ENCODE peak calls at places on chromosomes 13 and 19, in ten cellular contexts. One of them, this sample, is unnamed.

GRCh38 chr13:78241278-78241919 is 322.8 kb upstream of the EDNRB start:
- DNase-seq in choroid plexus epithelial cell: peak; percentile 63
- DNase-seq in CD4-positive, CD25-positive, alpha-beta regulatory T cell: no peak
- DNase-seq in omental fat pad: no peak
- DNase-seq in activated CD4-positive, alpha-beta T cell treated with anti-CD3 and anti-CD28 coated beads, Interleukin-2, amount 50 U/mL, for 48 hours: peak; percentile 15
- DNase-seq in kidney epithelial cell: no peak
- DNase-seq in dorsolateral prefrontal cortex: no peak
- DNase-seq in HEK293T: peak; percentile 85
- DNase-seq in GM10248: peak; percentile 15
- DNase-seq in left ventricle myocardium superior: peak; percentile 38
- DNase-seq in this sample: peak; percentile 49

GRCh38 chr19:28313633-28314032 is 899.3 kb downstream of the UQCRFS1 start:
- DNase-seq in choroid plexus epithelial cell: no peak
- DNase-seq in CD4-positive, CD25-positive, alpha-beta regulatory T cell: no peak
- DNase-seq in omental fat pad: no peak
- DNase-seq in activated CD4-positive, alpha-beta T cell treated with anti-CD3 and anti-CD28 coated beads, Interleukin-2, amount 50 U/mL, for 48 hours: no peak
- DNase-seq in kidney epithelial cell: peak; percentile 63
- DNase-seq in dorsolateral prefrontal cortex: no peak
- DNase-seq in HEK293T: no peak
- DNase-seq in GM10248: no peak
- DNase-seq in left ventricle myocardium superior: peak; percentile 41
- DNase-seq in this sample: no peak

GRCh38 chr19:1318678-1319471 is 33.2 kb downstream of the EFNA2 start:
- DNase-seq in choroid plexus epithelial cell: no peak
- DNase-seq in CD4-positive, CD25-positive, alpha-beta regulatory T cell: no peak
- DNase-seq in omental fat pad: no peak
- DNase-seq in activated CD4-positive, alpha-beta T cell treated with anti-CD3 and anti-CD28 coated beads, Interleukin-2, amount 50 U/mL, for 48 hours: no peak
- DNase-seq in kidney epithelial cell: no peak
- DNase-seq in dorsolateral prefrontal cortex: no peak
- DNase-seq in HEK293T: no peak
- DNase-seq in GM10248: no peak
- DNase-seq in left ventricle myocardium superior: no peak
- DNase-seq in this sample: peak; percentile 38

GRCh38 chr13:20198781-20199180 is 6.0 kb upstream of the GJB2 start:
- DNase-seq in choroid plexus epithelial cell: no peak
- DNase-seq in CD4-positive, CD25-positive, alpha-beta regulatory T cell: no peak
- DNase-seq in omental fat pad: no peak
- DNase-seq in activated CD4-positive, alpha-beta T cell treated with anti-CD3 and anti-CD28 coated beads, Interleukin-2, amount 50 U/mL, for 48 hours: no peak
- DNase-seq in kidney epithelial cell: no peak
- DNase-seq in dorsolateral prefrontal cortex: no peak
- DNase-seq in HEK293T: no peak
- DNase-seq in GM10248: no peak
- DNase-seq in left ventricle myocardium superior: no peak
- DNase-seq in this sample: no peak

GRCh38 chr13:66774046-66774445 is 456.1 kb downstream of the PCDH9 start:
- DNase-seq in choroid plexus epithelial cell: no peak
- DNase-seq in CD4-positive, CD25-positive, alpha-beta regulatory T cell: no peak
- DNase-seq in omental fat pad: no peak
- DNase-seq in activated CD4-positive, alpha-beta T cell treated with anti-CD3 and anti-CD28 coated beads, Interleukin-2, amount 50 U/mL, for 48 hours: no peak
- DNase-seq in kidney epithelial cell: no peak
- DNase-seq in dorsolateral prefrontal cortex: no peak
- DNase-seq in HEK293T: no peak
- DNase-seq in GM10248: no peak
- DNase-seq in left ventricle myocardium superior: no peak
- DNase-seq in this sample: no peak

GRCh38 chr19:33689138-33689746 is 67.5 kb downstream of the CHST8 start:
- DNase-seq in choroid plexus epithelial cell: no peak
- DNase-seq in CD4-positive, CD25-positive, alpha-beta regulatory T cell: no peak
- DNase-seq in omental fat pad: peak; percentile 8
- DNase-seq in activated CD4-positive, alpha-beta T cell treated with anti-CD3 and anti-CD28 coated beads, Interleukin-2, amount 50 U/mL, for 48 hours: no peak
- DNase-seq in kidney epithelial cell: no peak
- DNase-seq in dorsolateral prefrontal cortex: no peak
- DNase-seq in HEK293T: no peak
- DNase-seq in GM10248: no peak
- DNase-seq in left ventricle myocardium superior: no peak
- DNase-seq in this sample: no peak

GRCh38 chr19:48398329-48399235 is 5.1 kb downstream of the GRIN2D start:
- DNase-seq in choroid plexus epithelial cell: peak; percentile 94
- DNase-seq in CD4-positive, CD25-positive, alpha-beta regulatory T cell: peak; percentile 70
- DNase-seq in omental fat pad: no peak
- DNase-seq in activated CD4-positive, alpha-beta T cell treated with anti-CD3 and anti-CD28 coated beads, Interleukin-2, amount 50 U/mL, for 48 hours: peak; percentile 85
- DNase-seq in kidney epithelial cell: no peak
- DNase-seq in dorsolateral prefrontal cortex: no peak
- DNase-seq in HEK293T: peak; percentile 73
- DNase-seq in GM10248: peak; percentile 90
- DNase-seq in left ventricle myocardium superior: peak; percentile 88
- DNase-seq in this sample: peak; percentile 96

GRCh38 chr19:36099166-36099785 is 11.7 kb upstream of the OVOL3 start:
- DNase-seq in choroid plexus epithelial cell: no peak
- DNase-seq in CD4-positive, CD25-positive, alpha-beta regulatory T cell: no peak
- DNase-seq in omental fat pad: no peak
- DNase-seq in activated CD4-positive, alpha-beta T cell treated with anti-CD3 and anti-CD28 coated beads, Interleukin-2, amount 50 U/mL, for 48 hours: no peak
- DNase-seq in kidney epithelial cell: no peak
- DNase-seq in dorsolateral prefrontal cortex: no peak
- DNase-seq in HEK293T: no peak
- DNase-seq in GM10248: no peak
- DNase-seq in left ventricle myocardium superior: peak; percentile 40
- DNase-seq in this sample: no peak

GRCh38 chr19:16702123-16702522 is 17.5 kb upstream of the NWD1 start:
- DNase-seq in choroid plexus epithelial cell: peak; percentile 54
- DNase-seq in CD4-positive, CD25-positive, alpha-beta regulatory T cell: no peak
- DNase-seq in omental fat pad: no peak
- DNase-seq in activated CD4-positive, alpha-beta T cell treated with anti-CD3 and anti-CD28 coated beads, Interleukin-2, amount 50 U/mL, for 48 hours: no peak
- DNase-seq in kidney epithelial cell: no peak
- DNase-seq in dorsolateral prefrontal cortex: no peak
- DNase-seq in HEK293T: no peak
- DNase-seq in GM10248: no peak
- DNase-seq in left ventricle myocardium superior: peak; percentile 58
- DNase-seq in this sample: peak; percentile 48

GRCh38 chr19:7463575-7463974 is 25.3 kb downstream of the PEX11G start:
- DNase-seq in choroid plexus epithelial cell: no peak
- DNase-seq in CD4-positive, CD25-positive, alpha-beta regulatory T cell: no peak
- DNase-seq in omental fat pad: no peak
- DNase-seq in activated CD4-positive, alpha-beta T cell treated with anti-CD3 and anti-CD28 coated beads, Interleukin-2, amount 50 U/mL, for 48 hours: no peak
- DNase-seq in kidney epithelial cell: no peak
- DNase-seq in dorsolateral prefrontal cortex: no peak
- DNase-seq in HEK293T: no peak
- DNase-seq in GM10248: no peak
- DNase-seq in left ventricle myocardium superior: no peak
- DNase-seq in this sample: no peak

GRCh38 chr13:94311893-94312292 is 167.6 kb downstream of the DCT start:
- DNase-seq in choroid plexus epithelial cell: no peak
- DNase-seq in CD4-positive, CD25-positive, alpha-beta regulatory T cell: no peak
- DNase-seq in omental fat pad: no peak
- DNase-seq in activated CD4-positive, alpha-beta T cell treated with anti-CD3 and anti-CD28 coated beads, Interleukin-2, amount 50 U/mL, for 48 hours: no peak
- DNase-seq in kidney epithelial cell: no peak
- DNase-seq in dorsolateral prefrontal cortex: no peak
- DNase-seq in HEK293T: no peak
- DNase-seq in GM10248: no peak
- DNase-seq in left ventricle myocardium superior: no peak
- DNase-seq in this sample: no peak

GRCh38 chr13:83286737-83287136 is 595.5 kb downstream of the SLITRK1 start:
- DNase-seq in choroid plexus epithelial cell: peak; percentile 13
- DNase-seq in CD4-positive, CD25-positive, alpha-beta regulatory T cell: no peak
- DNase-seq in omental fat pad: no peak
- DNase-seq in activated CD4-positive, alpha-beta T cell treated with anti-CD3 and anti-CD28 coated beads, Interleukin-2, amount 50 U/mL, for 48 hours: no peak
- DNase-seq in kidney epithelial cell: no peak
- DNase-seq in dorsolateral prefrontal cortex: no peak
- DNase-seq in HEK293T: no peak
- DNase-seq in GM10248: no peak
- DNase-seq in left ventricle myocardium superior: no peak
- DNase-seq in this sample: no peak

GRCh38 chr13:101845501-101846012 is 393.1 kb downstream of the ITGBL1 start:
- DNase-seq in choroid plexus epithelial cell: peak; percentile 43
- DNase-seq in CD4-positive, CD25-positive, alpha-beta regulatory T cell: no peak
- DNase-seq in omental fat pad: no peak
- DNase-seq in activated CD4-positive, alpha-beta T cell treated with anti-CD3 and anti-CD28 coated beads, Interleukin-2, amount 50 U/mL, for 48 hours: no peak
- DNase-seq in kidney epithelial cell: no peak
- DNase-seq in dorsolateral prefrontal cortex: no peak
- DNase-seq in HEK293T: no peak
- DNase-seq in GM10248: no peak
- DNase-seq in left ventricle myocardium superior: no peak
- DNase-seq in this sample: no peak

GRCh38 chr19:4722671-4723464 is 774 bp downstream of the DPP9 start:
- DNase-seq in choroid plexus epithelial cell: peak; percentile 73
- DNase-seq in CD4-positive, CD25-positive, alpha-beta regulatory T cell: no peak
- DNase-seq in omental fat pad: no peak
- DNase-seq in activated CD4-positive, alpha-beta T cell treated with anti-CD3 and anti-CD28 coated beads, Interleukin-2, amount 50 U/mL, for 48 hours: peak; percentile 11
- DNase-seq in kidney epithelial cell: no peak
- DNase-seq in dorsolateral prefrontal cortex: no peak
- DNase-seq in HEK293T: no peak
- DNase-seq in GM10248: peak; percentile 53
- DNase-seq in left ventricle myocardium superior: no peak
- DNase-seq in this sample: no peak

GRCh38 chr19:4519521-4520277 is 1.4 kb upstream of the PLIN4 start:
- DNase-seq in choroid plexus epithelial cell: no peak
- DNase-seq in CD4-positive, CD25-positive, alpha-beta regulatory T cell: no peak
- DNase-seq in omental fat pad: no peak
- DNase-seq in activated CD4-positive, alpha-beta T cell treated with anti-CD3 and anti-CD28 coated beads, Interleukin-2, amount 50 U/mL, for 48 hours: no peak
- DNase-seq in kidney epithelial cell: no peak
- DNase-seq in dorsolateral prefrontal cortex: no peak
- DNase-seq in HEK293T: no peak
- DNase-seq in GM10248: no peak
- DNase-seq in left ventricle myocardium superior: peak; percentile 75
- DNase-seq in this sample: no peak

GRCh38 chr13:30429721-30430694 is 7.7 kb downstream of the UBE2L5 start:
- DNase-seq in choroid plexus epithelial cell: peak; percentile 93
- DNase-seq in CD4-positive, CD25-positive, alpha-beta regulatory T cell: no peak
- DNase-seq in omental fat pad: no peak
- DNase-seq in activated CD4-positive, alpha-beta T cell treated with anti-CD3 and anti-CD28 coated beads, Interleukin-2, amount 50 U/mL, for 48 hours: no peak
- DNase-seq in kidney epithelial cell: peak; percentile 85
- DNase-seq in dorsolateral prefrontal cortex: no peak
- DNase-seq in HEK293T: no peak
- DNase-seq in GM10248: peak; percentile 40
- DNase-seq in left ventricle myocardium superior: no peak
- DNase-seq in this sample: no peak

GRCh38 chr13:22173605-22174004 is 502.7 kb downstream of the FGF9 start:
- DNase-seq in choroid plexus epithelial cell: peak; percentile 4
- DNase-seq in CD4-positive, CD25-positive, alpha-beta regulatory T cell: no peak
- DNase-seq in omental fat pad: no peak
- DNase-seq in activated CD4-positive, alpha-beta T cell treated with anti-CD3 and anti-CD28 coated beads, Interleukin-2, amount 50 U/mL, for 48 hours: no peak
- DNase-seq in kidney epithelial cell: peak; percentile 50
- DNase-seq in dorsolateral prefrontal cortex: no peak
- DNase-seq in HEK293T: no peak
- DNase-seq in GM10248: no peak
- DNase-seq in left ventricle myocardium superior: no peak
- DNase-seq in this sample: no peak

GRCh38 chr13:20997301-20998061 is 63.9 kb downstream of the LATS2 start:
- DNase-seq in choroid plexus epithelial cell: peak; percentile 91
- DNase-seq in CD4-positive, CD25-positive, alpha-beta regulatory T cell: no peak
- DNase-seq in omental fat pad: no peak
- DNase-seq in activated CD4-positive, alpha-beta T cell treated with anti-CD3 and anti-CD28 coated beads, Interleukin-2, amount 50 U/mL, for 48 hours: no peak
- DNase-seq in kidney epithelial cell: peak; percentile 43
- DNase-seq in dorsolateral prefrontal cortex: no peak
- DNase-seq in HEK293T: no peak
- DNase-seq in GM10248: no peak
- DNase-seq in left ventricle myocardium superior: peak; percentile 75
- DNase-seq in this sample: no peak

GRCh38 chr13:61414686-61415664 is 674 bp downstream of the PCDH20 start:
- DNase-seq in choroid plexus epithelial cell: peak; percentile 1
- DNase-seq in CD4-positive, CD25-positive, alpha-beta regulatory T cell: no peak
- DNase-seq in omental fat pad: no peak
- DNase-seq in activated CD4-positive, alpha-beta T cell treated with anti-CD3 and anti-CD28 coated beads, Interleukin-2, amount 50 U/mL, for 48 hours: no peak
- DNase-seq in kidney epithelial cell: peak; percentile 57
- DNase-seq in dorsolateral prefrontal cortex: peak; percentile 38
- DNase-seq in HEK293T: peak; percentile 71
- DNase-seq in GM10248: peak; percentile 6
- DNase-seq in left ventricle myocardium superior: peak; percentile 65
- DNase-seq in this sample: peak; percentile 80

GRCh38 chr13:20843177-20843576 is 59.4 kb downstream of the XPO4 start:
- DNase-seq in choroid plexus epithelial cell: peak; percentile 52
- DNase-seq in CD4-positive, CD25-positive, alpha-beta regulatory T cell: no peak
- DNase-seq in omental fat pad: no peak
- DNase-seq in activated CD4-positive, alpha-beta T cell treated with anti-CD3 and anti-CD28 coated beads, Interleukin-2, amount 50 U/mL, for 48 hours: no peak
- DNase-seq in kidney epithelial cell: no peak
- DNase-seq in dorsolateral prefrontal cortex: no peak
- DNase-seq in HEK293T: no peak
- DNase-seq in GM10248: no peak
- DNase-seq in left ventricle myocardium superior: no peak
- DNase-seq in this sample: no peak

GRCh38 chr19:16338470-16339360 is 14.1 kb downstream of the KLF2 start:
- DNase-seq in choroid plexus epithelial cell: peak; percentile 78
- DNase-seq in CD4-positive, CD25-positive, alpha-beta regulatory T cell: peak; percentile 43
- DNase-seq in omental fat pad: no peak
- DNase-seq in activated CD4-positive, alpha-beta T cell treated with anti-CD3 and anti-CD28 coated beads, Interleukin-2, amount 50 U/mL, for 48 hours: peak; percentile 74
- DNase-seq in kidney epithelial cell: peak; percentile 81
- DNase-seq in dorsolateral prefrontal cortex: no peak
- DNase-seq in HEK293T: no peak
- DNase-seq in GM10248: peak; percentile 68
- DNase-seq in left ventricle myocardium superior: peak; percentile 55
- DNase-seq in this sample: no peak

GRCh38 chr13:42883142-42883541 is 101.8 kb downstream of the FAM216B start:
- DNase-seq in choroid plexus epithelial cell: peak; percentile 48
- DNase-seq in CD4-positive, CD25-positive, alpha-beta regulatory T cell: no peak
- DNase-seq in omental fat pad: no peak
- DNase-seq in activated CD4-positive, alpha-beta T cell treated with anti-CD3 and anti-CD28 coated beads, Interleukin-2, amount 50 U/mL, for 48 hours: no peak
- DNase-seq in kidney epithelial cell: no peak
- DNase-seq in dorsolateral prefrontal cortex: no peak
- DNase-seq in HEK293T: no peak
- DNase-seq in GM10248: no peak
- DNase-seq in left ventricle myocardium superior: no peak
- DNase-seq in this sample: no peak

GRCh38 chr13:101384929-101385328 is 31.4 kb downstream of the NALCN start:
- DNase-seq in choroid plexus epithelial cell: no peak
- DNase-seq in CD4-positive, CD25-positive, alpha-beta regulatory T cell: no peak
- DNase-seq in omental fat pad: no peak
- DNase-seq in activated CD4-positive, alpha-beta T cell treated with anti-CD3 and anti-CD28 coated beads, Interleukin-2, amount 50 U/mL, for 48 hours: no peak
- DNase-seq in kidney epithelial cell: no peak
- DNase-seq in dorsolateral prefrontal cortex: no peak
- DNase-seq in HEK293T: no peak
- DNase-seq in GM10248: no peak
- DNase-seq in left ventricle myocardium superior: no peak
- DNase-seq in this sample: no peak

GRCh38 chr19:49421878-49422202 is 1.4 kb downstream of the PTH2 start:
- DNase-seq in choroid plexus epithelial cell: no peak
- DNase-seq in CD4-positive, CD25-positive, alpha-beta regulatory T cell: no peak
- DNase-seq in omental fat pad: no peak
- DNase-seq in activated CD4-positive, alpha-beta T cell treated with anti-CD3 and anti-CD28 coated beads, Interleukin-2, amount 50 U/mL, for 48 hours: no peak
- DNase-seq in kidney epithelial cell: no peak
- DNase-seq in dorsolateral prefrontal cortex: no peak
- DNase-seq in HEK293T: no peak
- DNase-seq in GM10248: no peak
- DNase-seq in left ventricle myocardium superior: no peak
- DNase-seq in this sample: no peak

GRCh38 chr13:106468948-106469590 is 66.4 kb downstream of the EFNB2 start:
- DNase-seq in choroid plexus epithelial cell: no peak
- DNase-seq in CD4-positive, CD25-positive, alpha-beta regulatory T cell: no peak
- DNase-seq in omental fat pad: no peak
- DNase-seq in activated CD4-positive, alpha-beta T cell treated with anti-CD3 and anti-CD28 coated beads, Interleukin-2, amount 50 U/mL, for 48 hours: no peak
- DNase-seq in kidney epithelial cell: no peak
- DNase-seq in dorsolateral prefrontal cortex: no peak
- DNase-seq in HEK293T: no peak
- DNase-seq in GM10248: no peak
- DNase-seq in left ventricle myocardium superior: no peak
- DNase-seq in this sample: no peak

GRCh38 chr19:33214621-33215020 is 11.0 kb downstream of the SLC7A10 start:
- DNase-seq in choroid plexus epithelial cell: peak; percentile 72
- DNase-seq in CD4-positive, CD25-positive, alpha-beta regulatory T cell: no peak
- DNase-seq in omental fat pad: no peak
- DNase-seq in activated CD4-positive, alpha-beta T cell treated with anti-CD3 and anti-CD28 coated beads, Interleukin-2, amount 50 U/mL, for 48 hours: no peak
- DNase-seq in kidney epithelial cell: no peak
- DNase-seq in dorsolateral prefrontal cortex: peak; percentile 24
- DNase-seq in HEK293T: peak; percentile 59
- DNase-seq in GM10248: no peak
- DNase-seq in left ventricle myocardium superior: peak; percentile 9
- DNase-seq in this sample: peak; percentile 65

GRCh38 chr13:98972627-98973026 is 5.2 kb downstream of the DOCK9 start:
- DNase-seq in choroid plexus epithelial cell: peak; percentile 83
- DNase-seq in CD4-positive, CD25-positive, alpha-beta regulatory T cell: no peak
- DNase-seq in omental fat pad: no peak
- DNase-seq in activated CD4-positive, alpha-beta T cell treated with anti-CD3 and anti-CD28 coated beads, Interleukin-2, amount 50 U/mL, for 48 hours: no peak
- DNase-seq in kidney epithelial cell: peak; percentile 69
- DNase-seq in dorsolateral prefrontal cortex: no peak
- DNase-seq in HEK293T: no peak
- DNase-seq in GM10248: no peak
- DNase-seq in left ventricle myocardium superior: no peak
- DNase-seq in this sample: no peak

GRCh38 chr19:13098291-13099072 is 4.2 kb downstream of the LYL1 start:
- DNase-seq in choroid plexus epithelial cell: peak; percentile 46
- DNase-seq in CD4-positive, CD25-positive, alpha-beta regulatory T cell: peak; percentile 35
- DNase-seq in omental fat pad: no peak
- DNase-seq in activated CD4-positive, alpha-beta T cell treated with anti-CD3 and anti-CD28 coated beads, Interleukin-2, amount 50 U/mL, for 48 hours: peak; percentile 23
- DNase-seq in kidney epithelial cell: no peak
- DNase-seq in dorsolateral prefrontal cortex: no peak
- DNase-seq in HEK293T: no peak
- DNase-seq in GM10248: no peak
- DNase-seq in left ventricle myocardium superior: no peak
- DNase-seq in this sample: no peak